ENCODE peak calls at places on chromosome 19, in seven cellular contexts. F is GM23338, D is AG04449, O is B cell, Y is endodermal cell, Q is brain microvascular endothelial cell, P is fibroblast of mammary gland. L is an unnamed sample.

GRCh38 chr19:57719901-57720519 is 7.4 kb downstream of the ZNF671 start:
- DNase-seq in F (no peak), D (no peak), O (no peak), Y (no peak), Q (no peak), P (no peak), L (no peak)

GRCh38 chr19:6062274-6062673 is 48.0 kb downstream of the RFX2 start:
- DNase-seq in F (no peak), D (no peak), O (no peak), Y (peak; percentile 31), Q (no peak), P (peak; percentile 60), L (no peak)

GRCh38 chr19:2556221-2557092 is 80.5 kb downstream of the GADD45B start:
- DNase-seq in F (no peak), D (no peak), O (no peak), Y (peak; percentile 60), Q (no peak), P (no peak), L (no peak)

GRCh38 chr19:43316591-43317319 is 36.7 kb upstream of the CD177 start:
- DNase-seq in F (peak; percentile 62), D (no peak), O (no peak), Y (peak; percentile 96), Q (no peak), P (peak; percentile 40), L (no peak)

GRCh38 chr19:52336117-52336811 is at the start of gene ZNF610:
- DNase-seq in F (peak; percentile 88), D (peak; percentile 7), O (peak; percentile 85), Y (peak; percentile 93), Q (peak; percentile 83), P (peak; percentile 75), L (no peak)

GRCh38 chr19:8310342-8311055 is 2.3 kb upstream of the CD320 start:
- DNase-seq in F (no peak), D (no peak), O (no peak), Y (no peak), Q (no peak), P (no peak), L (peak; percentile 0)

GRCh38 chr19:44662686-44663085 is 8.6 kb upstream of the CEACAM19 start:
- DNase-seq in F (no peak), D (no peak), O (no peak), Y (no peak), Q (no peak), P (peak; percentile 27), L (no peak)

GRCh38 chr19:14089412-14089661 is 1.2 kb downstream of the SAMD1 start:
- DNase-seq in F (peak; percentile 75), D (no peak), O (no peak), Y (peak; percentile 58), Q (no peak), P (peak; percentile 35), L (no peak)

GRCh38 chr19:10760268-10760944 is 42.5 kb downstream of the DNM2 start:
- DNase-seq in F (no peak), D (no peak), O (no peak), Y (no peak), Q (no peak), P (peak; percentile 23), L (peak; percentile 50)

GRCh38 chr19:12773571-12773970 is 1.8 kb downstream of the HOOK2 start:
- DNase-seq in F (no peak), D (no peak), O (no peak), Y (no peak), Q (no peak), P (peak; percentile 50), L (no peak)
- TF ChIP-seq CTCF in F (peak; percentile 29), D (peak; percentile 33), O (no peak), Y (peak; percentile 49), Q (peak; percentile 62), P (peak; percentile 48), L (peak; percentile 66)

GRCh38 chr19:50652722-50653121 is 3.5 kb downstream of the C19orf81 start:
- DNase-seq in F (no peak), D (no peak), O (no peak), Y (no peak), Q (no peak), P (no peak), L (no peak)
- TF ChIP-seq CTCF in F (no peak), D (no peak), O (no peak), Y (no peak), Q (no peak), P (no peak), L (no peak)

DNA sequence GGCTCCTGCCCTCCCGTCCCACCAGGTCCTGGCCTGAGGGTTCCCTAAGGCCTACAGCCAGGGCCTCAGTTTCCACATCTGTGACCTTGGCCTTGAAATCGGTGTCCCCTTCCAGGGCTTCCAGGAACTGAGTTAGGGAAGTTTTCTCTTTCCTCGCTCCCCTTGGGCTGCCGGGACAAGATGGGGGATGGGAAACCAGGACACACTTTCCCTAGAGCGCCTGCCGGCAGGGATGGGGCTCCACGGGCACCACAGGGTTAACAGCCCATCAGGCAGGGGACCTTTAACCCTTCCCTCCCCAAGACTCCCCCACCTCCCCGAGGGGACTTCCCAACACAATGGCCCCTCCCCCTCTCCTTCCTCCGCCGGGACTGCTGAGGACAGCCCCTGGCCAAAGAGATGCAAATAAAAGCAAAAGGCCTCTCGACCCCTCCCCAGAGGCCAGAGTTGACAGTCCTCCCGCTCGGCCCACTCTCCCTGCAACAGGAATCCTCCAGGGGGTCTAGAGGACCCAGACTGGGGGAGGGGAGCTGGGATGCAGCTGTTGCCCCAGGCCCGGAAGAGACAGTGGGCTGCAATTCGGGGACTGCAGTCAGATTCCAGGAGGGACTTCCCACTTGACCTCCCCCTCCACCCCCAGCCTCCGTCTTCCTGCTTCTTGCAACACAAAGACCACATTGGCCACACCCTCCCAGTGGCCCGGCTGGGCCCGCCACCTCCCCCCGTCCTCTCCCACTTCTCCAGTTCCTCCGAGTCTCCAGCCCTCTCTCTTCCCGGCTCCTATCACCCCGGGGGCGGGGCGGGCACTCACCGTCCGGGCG is 3.4 kb downstream of the BBC3 start:
- DNase-seq in F (peak; percentile 100), D (peak; percentile 76), O (peak; percentile 62), Y (peak; percentile 99), Q (peak; percentile 90), P (peak; percentile 95), L (peak; percentile 89)
- TF ChIP-seq CTCF in F (no peak), D (no peak), O (no peak), Y (no peak), Q (no peak), P (no peak), L (no peak)

GRCh38 chr19:40193587-40193849 is 2.3 kb downstream of the MAP3K10 start:
- DNase-seq in F (no peak), D (peak; percentile 17), O (no peak), Y (no peak), Q (no peak), P (no peak), L (peak; percentile 30)

GRCh38 chr19:40192758-40193586 is 1.7 kb downstream of the MAP3K10 start:
- DNase-seq in F (peak; percentile 19), D (no peak), O (no peak), Y (peak; percentile 57), Q (no peak), P (no peak), L (no peak)

GRCh38 chr19:40190891-40191835 is at the start of gene MAP3K10:
- DNase-seq in F (peak; percentile 75), D (no peak), O (peak; percentile 96), Y (peak; percentile 83), Q (peak; percentile 63), P (peak; percentile 68), L (peak; percentile 49)

GRCh38 chr19:40191836-40192646 is 815 bp downstream of the MAP3K10 start:
- DNase-seq in F (peak; percentile 85), D (no peak), O (peak; percentile 67), Y (peak; percentile 91), Q (no peak), P (peak; percentile 20), L (no peak)
- TF ChIP-seq CTCF in F (no peak), D (no peak), O (no peak), Y (peak; percentile 54), Q (no peak), P (no peak), L (peak; percentile 34)

GRCh38 chr19:23070353-23070781 is 46.5 kb upstream of the ZNF730 start:
- DNase-seq in F (peak; percentile 86), D (no peak), O (peak; percentile 38), Y (peak; percentile 75), Q (peak; percentile 46), P (peak; percentile 59), L (no peak)
- TF ChIP-seq CTCF in F (peak; percentile 67), D (peak; percentile 21), O (peak; percentile 31), Y (peak; percentile 50), Q (peak; percentile 70), P (peak; percentile 53), L (peak; percentile 50)

GRCh38 chr19:50902640-50903039 is 8.6 kb downstream of the KLK4 start:
- DNase-seq in F (no peak), D (no peak), O (no peak), Y (no peak), Q (no peak), P (no peak), L (no peak)

GRCh38 chr19:50908311-50908710 is 2.9 kb downstream of the KLK4 start:
- DNase-seq in F (no peak), D (no peak), O (no peak), Y (no peak), Q (no peak), P (no peak), L (no peak)

GRCh38 chr19:50909240-50910070 is 1.7 kb downstream of the KLK4 start:
- DNase-seq in F (peak; percentile 99), D (no peak), O (peak; percentile 49), Y (peak; percentile 100), Q (peak; percentile 43), P (peak; percentile 44), L (no peak)

GRCh38 chr19:50910722-50911121 is 473 bp downstream of the KLK4 start:
- DNase-seq in F (no peak), D (no peak), O (no peak), Y (no peak), Q (no peak), P (no peak), L (no peak)

DNA sequence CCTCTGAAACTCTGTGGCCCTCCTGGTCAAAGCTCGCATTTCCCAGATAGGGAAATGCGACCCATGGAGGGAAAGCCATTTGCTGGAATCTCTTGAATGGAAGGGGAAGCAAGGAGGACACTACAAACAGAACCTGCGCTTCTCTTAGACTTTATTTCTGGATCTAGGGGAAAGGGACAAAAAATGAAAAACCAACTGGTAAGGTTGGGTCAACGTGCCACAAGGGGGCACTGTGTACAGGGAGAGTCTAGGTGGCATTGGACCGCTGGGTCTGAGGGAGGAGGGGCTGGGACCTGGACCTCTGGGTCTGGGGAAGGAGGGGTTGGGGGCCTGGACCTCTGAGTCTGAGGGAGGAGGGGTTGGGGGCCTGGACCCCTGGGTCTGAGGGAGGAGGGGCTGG is 5.0 kb downstream of the KLK4 start:
- DNase-seq in F (peak; percentile 93), D (no peak), O (no peak), Y (peak; percentile 91), Q (no peak), P (peak; percentile 23), L (no peak)
- TF ChIP-seq CTCF in F (peak; percentile 78), D (peak; percentile 26), O (peak; percentile 30), Y (peak; percentile 79), Q (peak; percentile 30), P (peak; percentile 58), L (peak; percentile 64)

GRCh38 chr19:18853755-18854427 is 22.1 kb downstream of the UPF1 start:
- DNase-seq in F (no peak), D (no peak), O (no peak), Y (no peak), Q (no peak), P (no peak), L (no peak)
- TF ChIP-seq CTCF in F (no peak), D (no peak), O (no peak), Y (peak; percentile 56), Q (peak; percentile 16), P (no peak), L (peak; percentile 9)

L was measured in HFFc6.